ENCODE peak calls at places on chromosomes 11 and 22, in ten cellular contexts. R, B, F, O, H, Z, V, U, Q and C are unnamed samples.

GRCh38 chr11:123973816-123974215 is 3.8 kb downstream of the OR10S1 start:
- DNase-seq in B (no peak), Z (no peak), R (no peak), U (no peak), Q (no peak), O (no peak), H (no peak), F (peak), V (peak), C (no peak)

GRCh38 chr11:128915148-128915519 is 24.0 kb downstream of the KCNJ5 start:
- DNase-seq in Q (no peak), R (no peak), Z (no peak), U (no peak), V (no peak), F (no peak), B (no peak), O (peak), H (peak), C (no peak)

GRCh38 chr11:95668113-95668512 is 121.5 kb downstream of the FAM76B start:
- DNase-seq in Z (no peak), F (no peak), O (no peak), Q (no peak), H (no peak), B (no peak), V (no peak), U (no peak), R (no peak), C (no peak)

GRCh38 chr11:27456140-27456801 is 16.3 kb downstream of the LGR4 start:
- DNase-seq in R (no peak), H (no peak), V (no peak), Q (no peak), U (no peak), O (no peak), B (no peak), Z (no peak), F (no peak), C (peak)

GRCh38 chr11:112249871-112250590 is 10.6 kb downstream of the PLET1 start:
- DNase-seq in V (no peak), O (no peak), F (no peak), U (no peak), H (no peak), Q (no peak), B (no peak), R (no peak), Z (no peak), C (no peak)

GRCh38 chr11:66020618-66021357 is 5.5 kb downstream of the CATSPER1 start:
- DNase-seq in Z (no peak), U (no peak), R (no peak), V (no peak), B (no peak), O (peak), F (no peak), H (no peak), Q (no peak), C (peak)

GRCh38 chr22:48760481-48761238 is 1067.0 kb downstream of the BRD1 start:
- DNase-seq in F (no peak), U (peak), O (no peak), Z (no peak), V (no peak), H (no peak), R (no peak), B (no peak), Q (no peak), C (no peak)

GRCh38 chr11:69657911-69658605 is 17.1 kb downstream of the LTO1 start:
- DNase-seq in Q (no peak), V (no peak), F (no peak), O (peak), U (no peak), B (no peak), H (no peak), Z (no peak), R (no peak), C (no peak)

GRCh38 chr11:37320921-37321320 is 722.9 kb upstream of the RAG2 start:
- DNase-seq in F (no peak), Q (no peak), V (no peak), U (no peak), Z (no peak), R (no peak), B (no peak), H (no peak), O (no peak), C (no peak)

GRCh38 chr11:64876835-64877341 is 1.5 kb downstream of the EHD1 start:
- DNase-seq in O (peak), V (no peak), F (no peak), Q (no peak), Z (no peak), H (no peak), B (no peak), R (no peak), U (no peak), C (peak)

GRCh38 chr11:92750794-92751193 is 218.7 kb upstream of the MTNR1B start:
- DNase-seq in V (no peak), R (no peak), B (no peak), H (no peak), O (no peak), Z (no peak), U (no peak), Q (no peak), F (no peak), C (no peak)

GRCh38 chr11:21556936-21557335 is 635.9 kb upstream of the ANO5 start:
- DNase-seq in F (no peak), Q (no peak), U (no peak), V (no peak), Z (no peak), H (no peak), R (no peak), O (no peak), B (no peak), C (no peak)